ENCODE peak calls at places on chromosomes 13 and 19, in six cellular contexts. Q, E, D, A, K and O are unnamed samples.
A peak's percentile ranks its signal among the peaks of the same experiment; 100 is the strongest.

GRCh38 chr19:46977548-46977947 is 42.1 kb upstream of the NPAS1 start:
- DNase-seq in A (no peak), Q (no peak), K (no peak), D (no peak), E (no peak), O (no peak)

GRCh38 chr19:23312515-23312914 is 62.3 kb upstream of the ZNF724 start:
- DNase-seq in K (no peak), Q (no peak), E (no peak), D (no peak), A (no peak), O (no peak)

GRCh38 chr19:54694648-54695047 is 29.6 kb upstream of the KIR3DL3 start:
- DNase-seq in A (no peak), K (no peak), D (peak; percentile 15), Q (no peak), E (no peak), O (no peak)

GRCh38 chr13:112160558-112160957 is 93.6 kb downstream of the SOX1 start:
- DNase-seq in Q (no peak), K (no peak), D (no peak), A (no peak), E (no peak), O (no peak)

GRCh38 chr19:14519860-14520407 is 1.7 kb upstream of the DNAJB1 start:
- DNase-seq in D (no peak), E (peak; percentile 89), A (no peak), Q (no peak), K (no peak), O (peak; percentile 80)

GRCh38 chr19:53196777-53197396 is 3.7 kb upstream of the ZNF665 start:
- DNase-seq in Q (peak; percentile 98), E (peak; percentile 84), A (peak; percentile 88), K (peak; percentile 54), D (peak; percentile 99), O (peak; percentile 55)

GRCh38 chr19:19642506-19643157 is 825 bp downstream of the GMIP start:
- DNase-seq in K (no peak), D (no peak), Q (no peak), E (no peak), A (no peak), O (no peak)

GRCh38 chr19:15170345-15170744 is 30.4 kb downstream of the NOTCH3 start:
- DNase-seq in K (no peak), Q (no peak), D (no peak), E (no peak), A (no peak), O (no peak)

GRCh38 chr19:11198769-11199469 is 1.6 kb upstream of the KANK2 start:
- DNase-seq in D (no peak), A (no peak), K (no peak), Q (peak; percentile 35), E (no peak), O (peak; percentile 21)

GRCh38 chr13:100396771-100397170 is 191.8 kb downstream of the GGACT start:
- DNase-seq in Q (no peak), E (no peak), A (no peak), K (no peak), D (no peak), O (no peak)

GRCh38 chr19:45147835-45148676 is 12.7 kb downstream of the NKPD1 start:
- DNase-seq in E (no peak), A (no peak), K (no peak), D (no peak), Q (no peak), O (no peak)

GRCh38 chr19:23283925-23284324 is 33.7 kb upstream of the ZNF724 start:
- DNase-seq in Q (no peak), K (no peak), E (peak; percentile 10), D (peak; percentile 38), A (peak; percentile 27), O (peak; percentile 2)

GRCh38 chr19:42455621-42456081 is 12.9 kb upstream of the CXCL17 start:
- DNase-seq in K (no peak), A (no peak), Q (no peak), D (no peak), E (no peak), O (no peak)

GRCh38 chr19:43290568-43291359 is 21.4 kb upstream of the PSG9 start:
- DNase-seq in K (no peak), E (no peak), A (no peak), D (no peak), Q (no peak), O (no peak)

GRCh38 chr13:98033277-98034247 is 80.1 kb downstream of the IPO5 start:
- DNase-seq in A (no peak), D (no peak), Q (no peak), E (peak; percentile 47), K (peak; percentile 46), O (no peak)

GRCh38 chr19:58400638-58400915 is 5.1 kb downstream of the RNF225 start:
- DNase-seq in D (no peak), Q (no peak), K (no peak), A (no peak), E (no peak), O (no peak)

GRCh38 chr19:3458595-3459284 is 21.6 kb downstream of the SMIM24 start:
- DNase-seq in A (no peak), D (no peak), K (no peak), Q (peak; percentile 71), E (peak; percentile 71), O (peak; percentile 46)

GRCh38 chr13:99432637-99433542 is 68.4 kb upstream of the TM9SF2 start:
- DNase-seq in E (peak; percentile 65), Q (peak; percentile 83), D (peak; percentile 63), K (no peak), A (peak; percentile 72), O (no peak)

GRCh38 chr19:20660473-20660872 is 898 bp downstream of the ZNF626 start:
- DNase-seq in Q (no peak), A (no peak), K (no peak), E (no peak), D (no peak), O (no peak)

GRCh38 chr13:26184791-26185250 is 37.3 kb downstream of the RNF6 start:
- DNase-seq in Q (peak; percentile 66), E (peak; percentile 57), D (peak; percentile 65), K (peak; percentile 17), A (peak; percentile 35), O (peak; percentile 28)

GRCh38 chr19:917323-918151 is at the start of gene KISS1R:
- DNase-seq in A (peak; percentile 71), Q (no peak), K (no peak), E (no peak), D (no peak), O (no peak)

GRCh38 chr13:72062566-72062965 is 195.6 kb upstream of the DACH1 start:
- DNase-seq in K (no peak), A (no peak), Q (no peak), E (no peak), D (no peak), O (no peak)

GRCh38 chr13:38262211-38262610 is 87.4 kb upstream of the UFM1 start:
- DNase-seq in Q (no peak), E (peak; percentile 35), A (no peak), K (peak; percentile 16), D (no peak), O (no peak)

DNA sequence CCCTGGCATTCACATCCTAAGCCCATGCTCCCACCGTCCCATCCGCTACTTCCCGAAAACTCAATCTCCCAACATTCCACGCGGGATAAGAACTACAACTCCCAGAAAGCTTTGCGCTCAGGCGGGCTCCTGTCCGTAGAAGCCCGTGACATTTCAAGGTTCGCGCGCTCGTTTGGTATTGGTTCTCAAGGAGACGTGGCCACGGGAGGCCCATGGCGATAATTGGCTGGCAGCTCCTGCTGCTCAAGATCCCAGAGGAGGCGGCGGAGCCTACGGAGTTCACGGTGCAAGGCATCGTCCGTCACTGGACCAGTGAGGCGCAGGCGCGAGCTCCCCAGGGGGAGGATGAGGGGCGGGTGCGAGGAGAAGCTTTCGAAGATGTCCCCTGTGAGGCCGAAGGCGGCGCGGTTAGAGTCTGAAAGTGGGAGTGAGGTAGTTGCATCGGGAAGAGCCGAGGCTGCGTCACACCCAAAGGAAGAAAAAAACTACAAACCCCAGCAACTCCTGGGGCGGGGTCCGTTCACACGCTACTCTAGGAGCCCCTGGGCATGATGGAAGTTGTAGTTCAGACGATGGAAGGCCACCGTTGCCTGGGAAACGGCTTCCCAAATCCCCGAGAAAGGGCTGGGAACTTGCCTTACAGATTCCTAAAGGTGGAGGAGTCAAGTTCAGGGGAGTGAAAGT is 1.2 kb upstream of the MAMSTR start:
- DNase-seq in Q (peak; percentile 100), E (peak; percentile 99), K (peak; percentile 97), A (peak; percentile 81), D (peak; percentile 84), O (peak; percentile 97)
- TF ChIP-seq CTCF in Q (no peak), E (no peak), K (no peak), A (no peak), D (no peak), O (no peak)

GRCh38 chr13:92355213-92355612 is 871.4 kb upstream of the GPC6 start:
- DNase-seq in K (no peak), Q (no peak), D (no peak), A (no peak), E (peak; percentile 46), O (no peak)
- TF ChIP-seq CTCF in K (no peak), Q (no peak), D (no peak), A (no peak), E (peak; percentile 87), O (peak; percentile 44)

GRCh38 chr13:19053561-19053960 is 128.1 kb downstream of the TUBA3C start:
- DNase-seq in K (no peak), Q (no peak), D (no peak), A (no peak), E (no peak), O (no peak)

GRCh38 chr13:19050901-19051300 is 130.7 kb downstream of the TUBA3C start:
- DNase-seq in K (no peak), E (no peak), D (no peak), Q (no peak), A (no peak), O (no peak)

GRCh38 chr13:19052931-19053330 is 128.7 kb downstream of the TUBA3C start:
- DNase-seq in K (no peak), E (no peak), Q (no peak), A (no peak), D (no peak), O (no peak)

GRCh38 chr13:19055611-19056010 is 126.0 kb downstream of the TUBA3C start:
- DNase-seq in D (no peak), K (no peak), A (no peak), Q (no peak), E (no peak), O (no peak)

DNA sequence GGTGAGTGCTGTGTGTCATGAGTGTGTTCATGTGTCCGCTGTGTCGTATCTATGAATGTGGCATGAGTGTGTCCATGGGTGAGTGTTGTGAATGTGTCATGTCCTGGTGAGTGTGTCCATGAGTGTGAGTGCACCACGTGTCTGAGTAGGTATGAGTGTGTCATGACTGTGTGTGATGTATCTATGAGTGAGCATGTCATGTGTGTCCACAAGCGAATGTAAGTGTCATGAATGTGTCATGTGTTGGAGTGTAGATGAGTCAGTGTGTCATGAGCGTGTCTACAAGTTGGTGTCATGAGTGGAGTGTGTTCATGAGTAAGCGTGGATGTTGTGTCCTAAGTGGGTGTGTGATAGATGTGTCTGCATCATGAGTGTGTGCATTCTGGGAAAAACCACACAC is 129.4 kb downstream of the TUBA3C start:
- DNase-seq in D (no peak), K (no peak), Q (no peak), A (no peak), E (no peak), O (no peak)
- TF ChIP-seq CTCF in D (no peak), K (no peak), Q (no peak), A (no peak), E (no peak), O (no peak)

DNA sequence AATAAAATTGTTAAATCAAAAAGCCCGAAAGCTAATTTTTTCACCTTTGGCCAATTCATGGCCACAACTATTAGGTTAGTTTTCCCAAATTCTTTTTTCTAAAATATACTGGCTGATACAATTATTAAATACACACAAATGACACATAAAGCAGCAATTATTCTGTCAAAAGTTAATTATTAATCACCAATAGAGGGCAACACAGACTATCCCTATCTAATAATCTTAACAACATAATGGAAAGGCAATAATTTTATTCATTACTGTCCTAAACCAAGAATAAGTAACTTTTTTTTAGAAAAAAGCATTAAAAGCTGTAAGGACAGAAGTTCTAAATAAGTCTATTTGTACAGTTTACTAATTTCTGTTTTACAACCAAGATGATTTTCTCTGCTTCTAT is 51.7 kb downstream of the KATNAL1 start:
- DNase-seq in D (no peak), K (no peak), Q (no peak), E (no peak), A (no peak), O (no peak)
- TF ChIP-seq CTCF in D (no peak), K (no peak), Q (peak; percentile 31), E (no peak), A (no peak), O (no peak)